ENCODE peak calls at places on chromosomes 3 and 15, in ten cellular contexts. E, A, G, N, H, W, O, C, L and B are unnamed samples.

GRCh38 chr15:44670087-44670945 is 6.9 kb upstream of the SPG11 start:
- DNase-seq in E (no peak), A (no peak), G (no peak), N (no peak), H (no peak), W (no peak), O (no peak), C (no peak), L (no peak), B (no peak)

GRCh38 chr15:90558182-90558581 is 28.5 kb downstream of the CRTC3 start:
- DNase-seq in E (peak; percentile 41), A (no peak), G (no peak), N (peak; percentile 60), H (no peak), W (peak; percentile 61), O (no peak), C (peak; percentile 71), L (no peak), B (no peak)

GRCh38 chr15:85452436-85452835 is 72.0 kb downstream of the AKAP13 start:
- DNase-seq in E (no peak), A (no peak), G (no peak), N (no peak), H (no peak), W (no peak), O (no peak), C (no peak), L (no peak), B (no peak)

GRCh38 chr15:79179108-79179561 is 88.6 kb upstream of the RASGRF1 start:
- DNase-seq in E (peak; percentile 17), A (no peak), G (no peak), N (peak; percentile 18), H (no peak), W (no peak), O (no peak), C (no peak), L (no peak), B (no peak)

GRCh38 chr15:22810033-22810734 is 23.7 kb downstream of the NIPA1 start:
- DNase-seq in E (no peak), A (no peak), G (no peak), N (no peak), H (no peak), W (no peak), O (no peak), C (no peak), L (no peak), B (no peak)

GRCh38 chr3:196962108-196962929 is 6.3 kb downstream of the PIGZ start:
- DNase-seq in E (no peak), A (no peak), G (no peak), N (no peak), H (no peak), W (no peak), O (no peak), C (no peak), L (peak; percentile 88), B (no peak)

GRCh38 chr3:50258979-50259378 is 10.0 kb upstream of the SEMA3B start:
- DNase-seq in E (no peak), A (no peak), G (no peak), N (no peak), H (no peak), W (no peak), O (no peak), C (no peak), L (no peak), B (no peak)

GRCh38 chr3:102181202-102181920 is 253.5 kb upstream of the ZPLD1 start:
- DNase-seq in E (peak; percentile 79), A (no peak), G (peak; percentile 76), N (peak; percentile 91), H (no peak), W (peak; percentile 78), O (no peak), C (no peak), L (no peak), B (no peak)

GRCh38 chr15:70361891-70362290 is 264.2 kb upstream of the TLE3 start:
- DNase-seq in E (no peak), A (no peak), G (no peak), N (no peak), H (no peak), W (no peak), O (no peak), C (peak; percentile 21), L (peak; percentile 96), B (no peak)

GRCh38 chr15:69359724-69360123 is 54.4 kb upstream of the KIF23 start:
- DNase-seq in E (peak; percentile 59), A (no peak), G (no peak), N (peak; percentile 16), H (no peak), W (peak; percentile 18), O (no peak), C (no peak), L (no peak), B (no peak)

GRCh38 chr3:171001250-171001893 is 25.1 kb downstream of the SLC2A2 start:
- DNase-seq in E (no peak), A (no peak), G (no peak), N (no peak), H (no peak), W (no peak), O (no peak), C (no peak), L (no peak), B (no peak)

GRCh38 chr15:59991919-59992318 is 12.2 kb upstream of the FOXB1 start:
- DNase-seq in E (no peak), A (no peak), G (no peak), N (no peak), H (no peak), W (no peak), O (no peak), C (no peak), L (peak; percentile 52), B (peak; percentile 92)

GRCh38 chr15:93141373-93141790 is 52.4 kb upstream of the RGMA start:
- DNase-seq in E (no peak), A (no peak), G (no peak), N (no peak), H (no peak), W (no peak), O (no peak), C (no peak), L (no peak), B (no peak)

GRCh38 chr3:71168043-71168720 is 415.3 kb downstream of the FOXP1 start:
- DNase-seq in E (peak; percentile 24), A (no peak), G (no peak), N (peak; percentile 78), H (no peak), W (peak; percentile 76), O (no peak), C (no peak), L (no peak), B (no peak)

GRCh38 chr15:39608741-39609140 is 27.9 kb downstream of the THBS1 start:
- DNase-seq in E (no peak), A (no peak), G (no peak), N (no peak), H (no peak), W (no peak), O (no peak), C (no peak), L (no peak), B (no peak)